ENCODE peak calls at places on chromosome 22, in four cellular contexts. One of them, this sample, is unnamed.

GRCh38 chr22:26837784-26838520 is 180.6 kb downstream of the MIAT start:
- DNase-seq in H54: no peak
- DNase-seq in EH: no peak
- DNase-seq in stimulated activated CD4-positive, alpha-beta T cell treated with anti-CD3 and anti-CD28 coated beads, Interleukin-2, amount 100 ng/mL, for 24 hours: no peak
- DNase-seq in this sample: no peak

GRCh38 chr22:27075028-27075678 is 417.8 kb downstream of the MIAT start:
- DNase-seq in H54: no peak
- DNase-seq in EH: peak
- DNase-seq in stimulated activated CD4-positive, alpha-beta T cell treated with anti-CD3 and anti-CD28 coated beads, Interleukin-2, amount 100 ng/mL, for 24 hours: no peak
- DNase-seq in this sample: no peak

GRCh38 chr22:46933526-46933925 is 171.1 kb downstream of the TBC1D22A start:
- DNase-seq in H54: no peak
- DNase-seq in EH: no peak
- DNase-seq in stimulated activated CD4-positive, alpha-beta T cell treated with anti-CD3 and anti-CD28 coated beads, Interleukin-2, amount 100 ng/mL, for 24 hours: no peak
- DNase-seq in this sample: no peak

GRCh38 chr22:44701824-44702478 is at the start of gene PRR5:
- DNase-seq in H54: no peak
- DNase-seq in EH: peak
- DNase-seq in stimulated activated CD4-positive, alpha-beta T cell treated with anti-CD3 and anti-CD28 coated beads, Interleukin-2, amount 100 ng/mL, for 24 hours: peak
- DNase-seq in this sample: peak

GRCh38 chr22:26835929-26836528 is 178.6 kb downstream of the MIAT start:
- DNase-seq in H54: peak
- DNase-seq in EH: peak
- DNase-seq in stimulated activated CD4-positive, alpha-beta T cell treated with anti-CD3 and anti-CD28 coated beads, Interleukin-2, amount 100 ng/mL, for 24 hours: peak
- DNase-seq in this sample: no peak

GRCh38 chr22:42937164-42937854 is 77.6 kb downstream of the PACSIN2 start:
- DNase-seq in H54: peak
- DNase-seq in EH: peak
- DNase-seq in stimulated activated CD4-positive, alpha-beta T cell treated with anti-CD3 and anti-CD28 coated beads, Interleukin-2, amount 100 ng/mL, for 24 hours: peak
- DNase-seq in this sample: peak

GRCh38 chr22:27331526-27332281 is 469.9 kb downstream of the MN1 start:
- DNase-seq in H54: no peak
- DNase-seq in EH: peak
- DNase-seq in stimulated activated CD4-positive, alpha-beta T cell treated with anti-CD3 and anti-CD28 coated beads, Interleukin-2, amount 100 ng/mL, for 24 hours: no peak
- DNase-seq in this sample: peak

GRCh38 chr22:43389227-43389836 is 22.5 kb upstream of the MPPED1 start:
- DNase-seq in H54: no peak
- DNase-seq in EH: no peak
- DNase-seq in stimulated activated CD4-positive, alpha-beta T cell treated with anti-CD3 and anti-CD28 coated beads, Interleukin-2, amount 100 ng/mL, for 24 hours: no peak
- DNase-seq in this sample: no peak

GRCh38 chr22:20430641-20431519 is 6.7 kb downstream of the SCARF2 start:
- DNase-seq in H54: no peak
- DNase-seq in EH: no peak
- DNase-seq in stimulated activated CD4-positive, alpha-beta T cell treated with anti-CD3 and anti-CD28 coated beads, Interleukin-2, amount 100 ng/mL, for 24 hours: peak
- DNase-seq in this sample: no peak

GRCh38 chr22:39932918-39933649 is 27.1 kb upstream of the TMA7B start:
- DNase-seq in H54: peak
- DNase-seq in EH: peak
- DNase-seq in stimulated activated CD4-positive, alpha-beta T cell treated with anti-CD3 and anti-CD28 coated beads, Interleukin-2, amount 100 ng/mL, for 24 hours: peak
- DNase-seq in this sample: no peak

GRCh38 chr22:21015051-21016006 is at the start of gene P2RX6:
- DNase-seq in H54: no peak
- DNase-seq in EH: no peak
- DNase-seq in stimulated activated CD4-positive, alpha-beta T cell treated with anti-CD3 and anti-CD28 coated beads, Interleukin-2, amount 100 ng/mL, for 24 hours: no peak
- DNase-seq in this sample: no peak

GRCh38 chr22:31020334-31020733 is 51.3 kb downstream of the TUG1 start:
- DNase-seq in H54: no peak
- DNase-seq in EH: no peak
- DNase-seq in stimulated activated CD4-positive, alpha-beta T cell treated with anti-CD3 and anti-CD28 coated beads, Interleukin-2, amount 100 ng/mL, for 24 hours: no peak
- DNase-seq in this sample: no peak

GRCh38 chr22:48923165-48923875 is 904.4 kb downstream of the BRD1 start:
- DNase-seq in H54: no peak
- DNase-seq in EH: no peak
- DNase-seq in stimulated activated CD4-positive, alpha-beta T cell treated with anti-CD3 and anti-CD28 coated beads, Interleukin-2, amount 100 ng/mL, for 24 hours: no peak
- DNase-seq in this sample: no peak

GRCh38 chr22:42188808-42189447 is 58.3 kb upstream of the CYP2D6 start:
- DNase-seq in H54: peak
- DNase-seq in EH: peak
- DNase-seq in stimulated activated CD4-positive, alpha-beta T cell treated with anti-CD3 and anti-CD28 coated beads, Interleukin-2, amount 100 ng/mL, for 24 hours: no peak
- DNase-seq in this sample: no peak

GRCh38 chr22:48380016-48380665 is 1447.5 kb downstream of the BRD1 start:
- DNase-seq in H54: no peak
- DNase-seq in EH: no peak
- DNase-seq in stimulated activated CD4-positive, alpha-beta T cell treated with anti-CD3 and anti-CD28 coated beads, Interleukin-2, amount 100 ng/mL, for 24 hours: no peak
- DNase-seq in this sample: peak

GRCh38 chr22:19535001-19535400 is 10.8 kb upstream of the CLDN5 start:
- DNase-seq in H54: no peak
- DNase-seq in EH: no peak
- DNase-seq in stimulated activated CD4-positive, alpha-beta T cell treated with anti-CD3 and anti-CD28 coated beads, Interleukin-2, amount 100 ng/mL, for 24 hours: no peak
- DNase-seq in this sample: no peak

GRCh38 chr22:32202539-32203180 is 2.2 kb downstream of the RFPL2 start:
- DNase-seq in H54: peak
- DNase-seq in EH: peak
- DNase-seq in stimulated activated CD4-positive, alpha-beta T cell treated with anti-CD3 and anti-CD28 coated beads, Interleukin-2, amount 100 ng/mL, for 24 hours: no peak
- DNase-seq in this sample: no peak

GRCh38 chr22:44666207-44666585 is 35.8 kb upstream of the PRR5 start:
- DNase-seq in H54: no peak
- DNase-seq in EH: no peak
- DNase-seq in stimulated activated CD4-positive, alpha-beta T cell treated with anti-CD3 and anti-CD28 coated beads, Interleukin-2, amount 100 ng/mL, for 24 hours: no peak
- DNase-seq in this sample: no peak

GRCh38 chr22:20750461-20751184 is 23.3 kb upstream of the SERPIND1 start:
- DNase-seq in H54: peak
- DNase-seq in EH: peak
- DNase-seq in stimulated activated CD4-positive, alpha-beta T cell treated with anti-CD3 and anti-CD28 coated beads, Interleukin-2, amount 100 ng/mL, for 24 hours: peak
- DNase-seq in this sample: no peak

GRCh38 chr22:27431896-27432295 is 369.7 kb downstream of the MN1 start:
- DNase-seq in H54: no peak
- DNase-seq in EH: no peak
- DNase-seq in stimulated activated CD4-positive, alpha-beta T cell treated with anti-CD3 and anti-CD28 coated beads, Interleukin-2, amount 100 ng/mL, for 24 hours: no peak
- DNase-seq in this sample: no peak

GRCh38 chr22:50714150-50714549 is 23.9 kb upstream of the ACR start:
- DNase-seq in H54: no peak
- DNase-seq in EH: no peak
- DNase-seq in stimulated activated CD4-positive, alpha-beta T cell treated with anti-CD3 and anti-CD28 coated beads, Interleukin-2, amount 100 ng/mL, for 24 hours: no peak
- DNase-seq in this sample: no peak

GRCh38 chr22:43435851-43436535 is 24.2 kb downstream of the MPPED1 start:
- DNase-seq in H54: no peak
- DNase-seq in EH: no peak
- DNase-seq in stimulated activated CD4-positive, alpha-beta T cell treated with anti-CD3 and anti-CD28 coated beads, Interleukin-2, amount 100 ng/mL, for 24 hours: no peak
- DNase-seq in this sample: no peak

GRCh38 chr22:42439821-42440674 is 7.8 kb upstream of the NFAM1 start:
- DNase-seq in H54: peak
- DNase-seq in EH: peak
- DNase-seq in stimulated activated CD4-positive, alpha-beta T cell treated with anti-CD3 and anti-CD28 coated beads, Interleukin-2, amount 100 ng/mL, for 24 hours: no peak
- DNase-seq in this sample: no peak

GRCh38 chr22:43861529-43861928 is 784 bp downstream of the SULT4A1 start:
- DNase-seq in H54: no peak
- DNase-seq in EH: no peak
- DNase-seq in stimulated activated CD4-positive, alpha-beta T cell treated with anti-CD3 and anti-CD28 coated beads, Interleukin-2, amount 100 ng/mL, for 24 hours: no peak
- DNase-seq in this sample: no peak

GRCh38 chr22:27197618-27198017 is 540.2 kb downstream of the MIAT start:
- DNase-seq in H54: no peak
- DNase-seq in EH: no peak
- DNase-seq in stimulated activated CD4-positive, alpha-beta T cell treated with anti-CD3 and anti-CD28 coated beads, Interleukin-2, amount 100 ng/mL, for 24 hours: no peak
- DNase-seq in this sample: no peak

GRCh38 chr22:37197451-37198289 is 9.6 kb upstream of the C1QTNF6 start:
- DNase-seq in H54: peak
- DNase-seq in EH: peak
- DNase-seq in stimulated activated CD4-positive, alpha-beta T cell treated with anti-CD3 and anti-CD28 coated beads, Interleukin-2, amount 100 ng/mL, for 24 hours: no peak
- DNase-seq in this sample: peak

GRCh38 chr22:35397095-35397904 is 2.6 kb upstream of the MCM5 start:
- DNase-seq in H54: no peak
- DNase-seq in EH: no peak
- DNase-seq in stimulated activated CD4-positive, alpha-beta T cell treated with anti-CD3 and anti-CD28 coated beads, Interleukin-2, amount 100 ng/mL, for 24 hours: no peak
- DNase-seq in this sample: no peak

GRCh38 chr22:37918580-37919274 is 12.6 kb downstream of the MICALL1 start:
- DNase-seq in H54: no peak
- DNase-seq in EH: no peak
- DNase-seq in stimulated activated CD4-positive, alpha-beta T cell treated with anti-CD3 and anti-CD28 coated beads, Interleukin-2, amount 100 ng/mL, for 24 hours: no peak
- DNase-seq in this sample: no peak

GRCh38 chr22:42412744-42413220 is 19.4 kb downstream of the NFAM1 start:
- DNase-seq in H54: no peak
- DNase-seq in EH: no peak
- DNase-seq in stimulated activated CD4-positive, alpha-beta T cell treated with anti-CD3 and anti-CD28 coated beads, Interleukin-2, amount 100 ng/mL, for 24 hours: no peak
- DNase-seq in this sample: no peak

GRCh38 chr22:24060375-24060788 is 49.3 kb downstream of the CABIN1 start:
- DNase-seq in H54: peak
- DNase-seq in EH: peak
- DNase-seq in stimulated activated CD4-positive, alpha-beta T cell treated with anti-CD3 and anti-CD28 coated beads, Interleukin-2, amount 100 ng/mL, for 24 hours: no peak
- DNase-seq in this sample: peak

GRCh38 chr22:43162412-43163150 is 11.2 kb downstream of the TSPO start:
- DNase-seq in H54: no peak
- DNase-seq in EH: no peak
- DNase-seq in stimulated activated CD4-positive, alpha-beta T cell treated with anti-CD3 and anti-CD28 coated beads, Interleukin-2, amount 100 ng/mL, for 24 hours: no peak
- DNase-seq in this sample: no peak

GRCh38 chr22:49234459-49234858 is 593.2 kb downstream of the BRD1 start:
- DNase-seq in H54: no peak
- DNase-seq in EH: no peak
- DNase-seq in stimulated activated CD4-positive, alpha-beta T cell treated with anti-CD3 and anti-CD28 coated beads, Interleukin-2, amount 100 ng/mL, for 24 hours: no peak
- DNase-seq in this sample: no peak

GRCh38 chr22:23305321-23305910 is 125.1 kb downstream of the BCR start:
- DNase-seq in H54: peak
- DNase-seq in EH: peak
- DNase-seq in stimulated activated CD4-positive, alpha-beta T cell treated with anti-CD3 and anti-CD28 coated beads, Interleukin-2, amount 100 ng/mL, for 24 hours: no peak
- DNase-seq in this sample: peak

This sample was measured in ascending aorta.